ENCODE peak calls at places on chromosome 2, in four cellular contexts. One of them, this sample, is unnamed.

GRCh38 chr2:165018207-165018606 is 62.9 kb upstream of the SLC38A11 start:
- DNase-seq in mammary epithelial cell: no peak
- DNase-seq in mesothelial cell of epicardium: no peak
- DNase-seq in endothelial cell: no peak
- DNase-seq in this sample: peak

GRCh38 chr2:100884145-100884621 is 64.2 kb downstream of the NPAS2 start:
- DNase-seq in mesothelial cell of epicardium: no peak
- DNase-seq in endothelial cell: no peak
- DNase-seq in mammary epithelial cell: no peak
- DNase-seq in this sample: no peak

GRCh38 chr2:1718339-1719220 is 25.7 kb downstream of the PXDN start:
- DNase-seq in mammary epithelial cell: no peak
- DNase-seq in mesothelial cell of epicardium: no peak
- DNase-seq in endothelial cell: no peak
- DNase-seq in this sample: no peak

GRCh38 chr2:239297142-239298125 is 103.4 kb downstream of the HDAC4 start:
- DNase-seq in endothelial cell: no peak
- DNase-seq in mesothelial cell of epicardium: no peak
- DNase-seq in mammary epithelial cell: no peak
- DNase-seq in this sample: no peak

GRCh38 chr2:147182260-147182659 is 662.6 kb upstream of the ACVR2A start:
- DNase-seq in endothelial cell: no peak
- DNase-seq in mesothelial cell of epicardium: no peak
- DNase-seq in mammary epithelial cell: peak
- DNase-seq in this sample: no peak

GRCh38 chr2:212611026-212611425 is 72.4 kb upstream of the ERBB4 start:
- DNase-seq in mammary epithelial cell: no peak
- DNase-seq in mesothelial cell of epicardium: no peak
- DNase-seq in endothelial cell: no peak
- DNase-seq in this sample: no peak

GRCh38 chr2:156190532-156190931 is 142.0 kb downstream of the NR4A2 start:
- DNase-seq in mesothelial cell of epicardium: no peak
- DNase-seq in endothelial cell: no peak
- DNase-seq in mammary epithelial cell: no peak
- DNase-seq in this sample: no peak

GRCh38 chr2:16750175-16750924 is 84.7 kb upstream of the CYRIA start:
- DNase-seq in mammary epithelial cell: no peak
- DNase-seq in mesothelial cell of epicardium: no peak
- DNase-seq in endothelial cell: no peak
- DNase-seq in this sample: no peak

GRCh38 chr2:236240228-236240990 is 23.8 kb downstream of the ASB18 start:
- DNase-seq in mesothelial cell of epicardium: no peak
- DNase-seq in endothelial cell: no peak
- DNase-seq in mammary epithelial cell: no peak
- DNase-seq in this sample: no peak

GRCh38 chr2:126674075-126674744 is 18.3 kb downstream of the GYPC start:
- DNase-seq in endothelial cell: no peak
- DNase-seq in mesothelial cell of epicardium: no peak
- DNase-seq in mammary epithelial cell: no peak
- DNase-seq in this sample: no peak

GRCh38 chr2:144404621-144405312 is 115.2 kb downstream of the ZEB2 start:
- DNase-seq in endothelial cell: no peak
- DNase-seq in mammary epithelial cell: no peak
- DNase-seq in mesothelial cell of epicardium: no peak
- DNase-seq in this sample: no peak

GRCh38 chr2:202185816-202186221 is 52.6 kb downstream of the SUMO1 start:
- DNase-seq in mammary epithelial cell: peak
- DNase-seq in endothelial cell: no peak
- DNase-seq in mesothelial cell of epicardium: no peak
- DNase-seq in this sample: no peak

GRCh38 chr2:215693269-215693998 is 257.6 kb upstream of the FN1 start:
- DNase-seq in mammary epithelial cell: peak
- DNase-seq in endothelial cell: no peak
- DNase-seq in mesothelial cell of epicardium: no peak
- DNase-seq in this sample: no peak

GRCh38 chr2:148201075-148202004 is 180.4 kb downstream of the MBD5 start:
- DNase-seq in endothelial cell: peak
- DNase-seq in mesothelial cell of epicardium: no peak
- DNase-seq in mammary epithelial cell: peak
- DNase-seq in this sample: peak

GRCh38 chr2:53949457-53949856 is 21.3 kb downstream of the PSME4 start:
- DNase-seq in mesothelial cell of epicardium: no peak
- DNase-seq in endothelial cell: no peak
- DNase-seq in mammary epithelial cell: no peak
- DNase-seq in this sample: no peak

GRCh38 chr2:101847661-101848339 is 144.0 kb upstream of the IL1R2 start:
- DNase-seq in mammary epithelial cell: no peak
- DNase-seq in endothelial cell: no peak
- DNase-seq in mesothelial cell of epicardium: no peak
- DNase-seq in this sample: no peak

GRCh38 chr2:129891341-129892320 is 87.8 kb upstream of the RAB6C start:
- DNase-seq in endothelial cell: no peak
- DNase-seq in mammary epithelial cell: no peak
- DNase-seq in mesothelial cell of epicardium: no peak
- DNase-seq in this sample: no peak

GRCh38 chr2:107325983-107326786 is 440.2 kb upstream of the ST6GAL2 start:
- DNase-seq in mammary epithelial cell: no peak
- DNase-seq in mesothelial cell of epicardium: no peak
- DNase-seq in endothelial cell: no peak
- DNase-seq in this sample: no peak

DNA sequence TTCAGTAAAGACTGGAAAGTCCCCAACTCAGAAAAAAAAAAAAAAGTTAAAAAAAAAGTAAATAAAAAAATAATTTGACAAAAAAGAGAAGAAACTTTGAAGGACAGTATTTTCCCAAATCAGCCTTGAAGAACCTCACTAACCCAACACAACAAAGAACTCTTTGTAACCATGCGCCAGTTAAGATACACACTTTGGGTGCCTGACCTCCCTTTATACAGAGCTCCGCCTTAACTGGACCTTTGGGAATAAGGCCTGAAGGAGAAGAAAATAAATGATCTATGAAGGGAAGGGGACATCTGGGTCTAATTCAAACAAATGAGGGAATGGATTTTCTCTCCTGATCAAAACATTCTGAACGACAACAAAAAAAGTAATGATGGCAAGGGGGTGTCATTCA is 2.2 kb upstream of the GFPT1 start:
- DNase-seq in mesothelial cell of epicardium: no peak
- DNase-seq in mammary epithelial cell: no peak
- DNase-seq in endothelial cell: no peak
- DNase-seq in this sample: no peak
- TF ChIP-seq CTCF in mesothelial cell of epicardium: no peak
- TF ChIP-seq CTCF in mammary epithelial cell: no peak
- TF ChIP-seq CTCF in endothelial cell: no peak
- TF ChIP-seq CTCF in this sample: no peak

GRCh38 chr2:28413152-28413895 is 20.7 kb downstream of the FOSL2 start:
- DNase-seq in endothelial cell: no peak
- DNase-seq in mammary epithelial cell: no peak
- DNase-seq in mesothelial cell of epicardium: no peak
- DNase-seq in this sample: no peak
- TF ChIP-seq CTCF in endothelial cell: no peak
- TF ChIP-seq CTCF in mammary epithelial cell: peak
- TF ChIP-seq CTCF in mesothelial cell of epicardium: no peak
- TF ChIP-seq CTCF in this sample: no peak

GRCh38 chr2:627340-627709 is 49.9 kb downstream of the TMEM18 start:
- DNase-seq in mammary epithelial cell: no peak
- DNase-seq in endothelial cell: no peak
- DNase-seq in mesothelial cell of epicardium: no peak
- DNase-seq in this sample: no peak
- TF ChIP-seq CTCF in mammary epithelial cell: no peak
- TF ChIP-seq CTCF in endothelial cell: no peak
- TF ChIP-seq CTCF in mesothelial cell of epicardium: no peak
- TF ChIP-seq CTCF in this sample: no peak

GRCh38 chr2:217418544-217418943 is 558.7 kb upstream of the TNP1 start:
- DNase-seq in mammary epithelial cell: no peak
- DNase-seq in endothelial cell: no peak
- DNase-seq in mesothelial cell of epicardium: no peak
- DNase-seq in this sample: no peak
- TF ChIP-seq CTCF in mammary epithelial cell: no peak
- TF ChIP-seq CTCF in endothelial cell: no peak
- TF ChIP-seq CTCF in mesothelial cell of epicardium: no peak
- TF ChIP-seq CTCF in this sample: no peak

DNA sequence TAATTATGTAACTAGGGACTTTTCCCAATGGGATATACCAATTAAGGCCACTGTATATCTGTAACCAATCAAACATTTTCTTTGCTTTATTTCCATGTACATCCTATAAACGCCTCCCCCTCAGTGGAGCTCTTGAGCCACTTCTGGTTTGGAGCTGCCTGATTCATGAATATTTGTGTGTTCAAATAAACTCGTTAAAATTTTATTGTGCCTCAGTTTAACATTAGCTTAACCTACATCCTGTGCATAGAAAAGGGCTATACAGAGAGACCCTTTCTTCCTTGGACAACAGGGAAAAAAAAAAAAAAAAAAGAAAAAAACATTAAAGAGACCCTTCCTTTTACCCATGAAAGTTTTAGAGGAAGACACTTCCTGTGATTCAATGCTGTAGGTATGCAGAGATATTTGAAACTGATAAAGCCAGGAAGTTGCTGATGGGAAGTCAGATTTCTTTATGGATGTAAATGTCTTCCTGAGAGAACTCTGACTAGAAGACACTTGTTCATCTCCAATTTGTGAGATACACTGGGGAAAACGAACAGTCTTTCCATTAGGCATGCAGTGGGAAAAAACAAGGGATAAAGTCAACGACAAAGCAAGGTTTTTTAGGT is 614.6 kb upstream of the SOX11 start:
- DNase-seq in endothelial cell: no peak
- DNase-seq in mammary epithelial cell: no peak
- DNase-seq in mesothelial cell of epicardium: no peak
- DNase-seq in this sample: no peak
- TF ChIP-seq CTCF in endothelial cell: no peak
- TF ChIP-seq CTCF in mammary epithelial cell: no peak
- TF ChIP-seq CTCF in mesothelial cell of epicardium: no peak
- TF ChIP-seq CTCF in this sample: peak